ENCODE peak calls at places on chromosomes 1 and 21, in seven cellular contexts. N, E, Y, P, M, Z and W are unnamed samples.

GRCh38 chr1:91699339-91699970 is 186.5 kb downstream of the TGFBR3 start:
- DNase-seq in Y (no peak), M (no peak), Z (no peak), E (no peak), P (no peak), N (no peak), W (no peak)

GRCh38 chr1:114386129-114387037 is 124.6 kb downstream of the TRIM33 start:
- DNase-seq in Z (no peak), E (no peak), N (no peak), P (no peak), M (peak), Y (no peak), W (no peak)

GRCh38 chr1:212671342-212672031 is 28.2 kb downstream of the BATF3 start:
- DNase-seq in E (peak), N (no peak), M (no peak), Y (no peak), Z (no peak), P (no peak), W (no peak)

GRCh38 chr1:209633335-209633997 is 18.8 kb downstream of the LAMB3 start:
- DNase-seq in Y (no peak), P (no peak), M (no peak), N (no peak), E (no peak), Z (no peak), W (no peak)

GRCh38 chr1:84117868-84118267 is 26.2 kb upstream of the PRKACB start:
- DNase-seq in P (no peak), N (no peak), Z (no peak), Y (no peak), M (no peak), E (no peak), W (no peak)

GRCh38 chr1:152410599-152410998 is 3.5 kb downstream of the CRNN start:
- DNase-seq in Y (no peak), M (no peak), E (no peak), N (no peak), P (no peak), Z (no peak), W (no peak)

GRCh38 chr21:17340081-17340480 is 172.8 kb upstream of the CXADR start:
- DNase-seq in Z (no peak), N (no peak), E (no peak), Y (no peak), M (no peak), P (no peak), W (no peak)

GRCh38 chr1:235873045-235873444 is 6.3 kb upstream of the LYST start:
- DNase-seq in E (no peak), P (no peak), N (no peak), Y (no peak), Z (no peak), M (no peak), W (no peak)

GRCh38 chr1:12597792-12598191 is 20.2 kb downstream of the DHRS3 start:
- DNase-seq in P (no peak), M (no peak), E (no peak), Y (no peak), Z (no peak), N (no peak), W (peak)

GRCh38 chr1:152411846-152412245 is 2.2 kb downstream of the CRNN start:
- DNase-seq in Y (no peak), E (no peak), N (no peak), P (no peak), Z (no peak), M (no peak), W (no peak)

GRCh38 chr1:175162955-175163354 is 29.6 kb downstream of the KIAA0040 start:
- DNase-seq in E (no peak), P (no peak), Y (no peak), Z (no peak), M (no peak), N (no peak), W (no peak)

GRCh38 chr1:22592919-22593790 is 29.9 kb downstream of the EPHA8 start:
- DNase-seq in N (no peak), E (no peak), Y (no peak), M (no peak), P (peak), Z (no peak), W (no peak)

GRCh38 chr1:224168859-224169380 is 14.1 kb upstream of the DEGS1 start:
- DNase-seq in E (no peak), Z (peak), P (no peak), Y (peak), N (no peak), M (no peak), W (no peak)

GRCh38 chr1:4825841-4826450 is 171.5 kb downstream of the AJAP1 start:
- DNase-seq in P (no peak), M (no peak), Z (peak), E (peak), Y (no peak), N (peak), W (no peak)

GRCh38 chr1:44588551-44588950 is 85.7 kb downstream of the TMEM53 start:
- DNase-seq in M (no peak), Y (no peak), Z (no peak), N (no peak), P (no peak), E (no peak), W (no peak)

GRCh38 chr1:73800376-73800775 is 397.6 kb downstream of the LRRIQ3 start:
- DNase-seq in P (no peak), N (no peak), E (no peak), Z (no peak), Y (no peak), M (no peak), W (no peak)

GRCh38 chr1:150577557-150578277 is 1.7 kb downstream of the MCL1 start:
- DNase-seq in Z (no peak), M (no peak), P (no peak), N (no peak), E (peak), Y (no peak), W (no peak)

GRCh38 chr1:213988639-213989070 is 882 bp downstream of the PROX1 start:
- DNase-seq in M (no peak), E (peak), Y (no peak), N (no peak), Z (no peak), P (no peak), W (no peak)

GRCh38 chr1:86156571-86157455 is at the start of gene COL24A1:
- DNase-seq in Y (no peak), M (peak), N (no peak), P (no peak), Z (no peak), E (peak), W (no peak)

GRCh38 chr1:20616468-20617156 is 16.6 kb upstream of the PINK1 start:
- DNase-seq in E (no peak), Z (no peak), M (no peak), P (no peak), Y (no peak), N (no peak), W (no peak)

GRCh38 chr1:183822081-183822611 is 17.2 kb downstream of the RGL1 start:
- DNase-seq in Y (no peak), Z (no peak), N (no peak), M (no peak), E (no peak), P (no peak), W (no peak)

GRCh38 chr1:152037920-152038658 is 1.3 kb upstream of the S100A11 start:
- DNase-seq in Z (no peak), M (no peak), P (no peak), Y (no peak), N (no peak), E (no peak), W (peak)

GRCh38 chr1:230801441-230801840 is 54.3 kb downstream of the CAPN9 start:
- DNase-seq in M (no peak), P (no peak), Z (no peak), N (no peak), E (no peak), Y (no peak), W (no peak)

GRCh38 chr21:34968414-34969333 is 80.4 kb downstream of the RUNX1 start:
- DNase-seq in Y (no peak), Z (peak), N (no peak), E (no peak), P (no peak), M (no peak), W (no peak)

GRCh38 chr1:79259390-79260336 is 253.1 kb upstream of the ADGRL4 start:
- DNase-seq in P (no peak), E (peak), Z (no peak), N (no peak), M (no peak), Y (no peak), W (peak)

GRCh38 chr1:27004471-27005165 is 8.0 kb downstream of the TENT5B start:
- DNase-seq in M (peak), Z (no peak), P (no peak), N (no peak), E (peak), Y (no peak), W (no peak)

GRCh38 chr1:118337346-118337745 is 152.3 kb upstream of the SPAG17 start:
- DNase-seq in M (no peak), Z (no peak), Y (no peak), E (no peak), N (no peak), P (no peak), W (no peak)

GRCh38 chr1:211529453-211529852 is 37.5 kb upstream of the RD3 start:
- DNase-seq in Z (no peak), N (no peak), M (no peak), P (no peak), E (no peak), Y (no peak), W (no peak)

GRCh38 chr1:208387908-208388756 is 143.9 kb upstream of the PLXNA2 start:
- DNase-seq in E (no peak), N (no peak), Z (no peak), P (no peak), Y (no peak), M (no peak), W (no peak)

GRCh38 chr21:45270306-45270821 is 17.3 kb downstream of the POFUT2 start:
- DNase-seq in Y (no peak), M (no peak), Z (no peak), N (no peak), P (no peak), E (no peak), W (no peak)

GRCh38 chr1:28518000-28518744 is 12.3 kb downstream of the RCC1 start:
- DNase-seq in Y (no peak), Z (peak), M (peak), E (peak), P (no peak), N (no peak), W (peak)

GRCh38 chr1:187051618-187052232 is 223.0 kb downstream of the PLA2G4A start:
- DNase-seq in Y (peak), M (peak), P (peak), N (no peak), E (peak), Z (peak), W (peak)

GRCh38 chr1:15952317-15953258 is 23.3 kb downstream of the ZBTB17 start:
- DNase-seq in M (peak), Z (no peak), P (peak), N (no peak), E (no peak), Y (no peak), W (no peak)

GRCh38 chr1:87084247-87084836 is 169.9 kb downstream of the HS2ST1 start:
- DNase-seq in Y (no peak), P (peak), M (no peak), N (no peak), Z (peak), E (peak), W (no peak)

GRCh38 chr1:184379111-184379752 is 7.6 kb upstream of the C1orf21 start:
- DNase-seq in E (peak), P (no peak), N (no peak), Z (no peak), Y (no peak), M (no peak), W (no peak)

GRCh38 chr1:226984521-226985238 is 44.6 kb downstream of the COQ8A start:
- DNase-seq in E (no peak), N (no peak), M (no peak), Z (no peak), Y (no peak), P (no peak), W (no peak)

GRCh38 chr1:109241841-109242301 is 7.5 kb upstream of the CELSR2 start:
- DNase-seq in E (no peak), Z (no peak), P (no peak), Y (no peak), M (no peak), N (no peak), W (no peak)
- TF ChIP-seq JUND in E (no peak), Z (no peak), P (no peak), Y (no peak), M (no peak), N (no peak), W (no peak)

DNA sequence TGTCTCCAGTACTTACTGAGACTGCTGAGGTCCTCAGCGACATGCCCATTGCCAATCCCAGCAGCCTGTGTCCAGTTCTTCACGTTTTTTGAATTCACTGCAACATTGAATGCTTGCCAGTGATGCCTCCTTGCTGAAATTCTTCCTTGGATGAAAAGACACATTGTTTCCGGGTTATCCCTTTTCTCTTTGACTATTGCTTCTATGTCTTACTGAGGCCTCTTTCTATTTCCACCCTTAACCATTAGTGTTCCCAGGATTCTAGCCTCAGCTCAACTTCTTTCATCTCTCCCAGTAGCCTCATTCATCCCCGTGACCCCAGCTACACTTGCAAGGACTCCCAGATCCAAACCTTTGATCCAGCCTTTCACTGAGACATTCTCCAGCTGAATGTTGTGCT is 46.5 kb upstream of the KIF26B start:
- DNase-seq in Y (no peak), P (no peak), N (no peak), E (no peak), Z (no peak), M (no peak), W (no peak)
- TF ChIP-seq JUND in Y (no peak), P (no peak), N (no peak), E (no peak), Z (no peak), M (no peak), W (no peak)

DNA sequence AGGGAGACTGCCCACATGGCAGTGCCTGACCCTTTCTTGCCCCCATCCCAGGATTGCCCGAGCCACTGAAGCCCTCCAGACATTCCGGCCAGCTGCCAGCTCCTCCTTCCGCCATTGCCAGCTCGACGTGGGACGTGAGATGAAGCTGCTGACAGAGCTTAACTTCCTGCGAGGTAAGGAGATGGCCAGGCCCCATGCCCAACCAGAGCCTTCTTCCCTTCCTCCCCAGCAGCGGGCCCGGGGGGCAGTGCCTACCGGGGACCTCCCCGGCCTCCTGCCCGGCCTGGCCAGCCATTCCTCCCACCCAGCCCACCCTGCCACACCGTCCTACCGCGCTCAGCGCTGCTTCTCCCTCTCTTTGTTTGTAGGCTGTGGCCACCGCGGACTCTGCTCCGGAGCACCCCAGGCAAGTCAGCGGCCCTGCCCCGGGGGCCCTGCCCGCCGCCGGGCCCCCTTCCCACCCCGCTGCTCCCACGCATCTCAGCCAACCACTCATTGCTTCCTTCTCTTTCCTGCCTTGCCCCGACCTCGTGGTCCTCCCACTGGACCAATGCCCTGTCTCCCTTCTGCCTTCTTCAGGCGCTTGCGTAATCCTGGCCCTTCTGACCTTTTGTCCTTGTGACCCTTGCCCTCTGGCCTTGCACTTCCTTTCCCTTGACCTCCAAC is 4.9 kb downstream of the TRIM46 start:
- DNase-seq in E (no peak), M (no peak), P (no peak), Z (no peak), N (no peak), Y (no peak), W (no peak)
- TF ChIP-seq JUND in E (no peak), M (no peak), P (no peak), Z (no peak), N (no peak), Y (no peak), W (no peak)

GRCh38 chr1:240426056-240426455 is 185.9 kb downstream of the GREM2 start:
- DNase-seq in N (no peak), E (no peak), Z (no peak), P (no peak), Y (no peak), M (no peak), W (no peak)

GRCh38 chr1:240423525-240423924 is 188.4 kb downstream of the GREM2 start:
- DNase-seq in N (no peak), Y (no peak), P (no peak), E (no peak), Z (no peak), M (no peak), W (no peak)

GRCh38 chr1:240424740-240425464 is 187.1 kb downstream of the GREM2 start:
- DNase-seq in Z (no peak), M (no peak), N (no peak), P (no peak), Y (no peak), E (no peak), W (no peak)
- TF ChIP-seq JUND in Z (no peak), M (no peak), N (no peak), P (no peak), Y (no peak), E (no peak), W (no peak)

GRCh38 chr1:82273816-82274215 is 473.1 kb downstream of the ADGRL2 start:
- DNase-seq in N (no peak), P (no peak), Z (no peak), Y (no peak), M (no peak), E (no peak), W (no peak)

GRCh38 chr1:82264762-82265161 is 464.0 kb downstream of the ADGRL2 start:
- DNase-seq in N (no peak), P (no peak), E (no peak), Y (no peak), Z (no peak), M (no peak), W (no peak)

GRCh38 chr1:82269466-82269865 is 468.7 kb downstream of the ADGRL2 start:
- DNase-seq in E (no peak), P (no peak), Y (no peak), Z (no peak), M (no peak), N (peak), W (no peak)
- TF ChIP-seq JUND in E (no peak), P (no peak), Y (no peak), Z (no peak), M (no peak), N (no peak), W (peak)

DNA sequence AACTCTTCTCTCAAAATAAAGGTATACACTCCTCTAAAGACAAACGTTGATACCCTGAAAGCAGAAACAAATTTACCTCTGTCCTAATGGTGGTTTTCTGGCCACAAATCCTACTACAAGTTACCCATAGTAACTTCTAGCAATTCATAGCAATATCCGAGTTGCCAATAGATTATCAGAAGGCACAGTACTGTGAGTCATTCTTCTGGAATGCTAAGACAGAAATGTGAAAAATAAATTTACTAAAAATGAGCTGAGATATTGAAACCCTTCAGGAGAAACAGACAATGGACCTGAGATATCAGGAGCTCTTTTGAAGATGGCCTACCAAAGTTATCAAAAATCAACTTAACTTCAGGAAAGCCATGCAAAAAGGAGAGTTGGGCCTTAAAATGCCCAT is 715.0 kb upstream of the ADAMTS5 start:
- DNase-seq in N (no peak), P (no peak), Y (no peak), M (no peak), E (no peak), Z (no peak), W (no peak)
- TF ChIP-seq JUND in N (no peak), P (no peak), Y (no peak), M (no peak), E (peak), Z (no peak), W (no peak)

DNA sequence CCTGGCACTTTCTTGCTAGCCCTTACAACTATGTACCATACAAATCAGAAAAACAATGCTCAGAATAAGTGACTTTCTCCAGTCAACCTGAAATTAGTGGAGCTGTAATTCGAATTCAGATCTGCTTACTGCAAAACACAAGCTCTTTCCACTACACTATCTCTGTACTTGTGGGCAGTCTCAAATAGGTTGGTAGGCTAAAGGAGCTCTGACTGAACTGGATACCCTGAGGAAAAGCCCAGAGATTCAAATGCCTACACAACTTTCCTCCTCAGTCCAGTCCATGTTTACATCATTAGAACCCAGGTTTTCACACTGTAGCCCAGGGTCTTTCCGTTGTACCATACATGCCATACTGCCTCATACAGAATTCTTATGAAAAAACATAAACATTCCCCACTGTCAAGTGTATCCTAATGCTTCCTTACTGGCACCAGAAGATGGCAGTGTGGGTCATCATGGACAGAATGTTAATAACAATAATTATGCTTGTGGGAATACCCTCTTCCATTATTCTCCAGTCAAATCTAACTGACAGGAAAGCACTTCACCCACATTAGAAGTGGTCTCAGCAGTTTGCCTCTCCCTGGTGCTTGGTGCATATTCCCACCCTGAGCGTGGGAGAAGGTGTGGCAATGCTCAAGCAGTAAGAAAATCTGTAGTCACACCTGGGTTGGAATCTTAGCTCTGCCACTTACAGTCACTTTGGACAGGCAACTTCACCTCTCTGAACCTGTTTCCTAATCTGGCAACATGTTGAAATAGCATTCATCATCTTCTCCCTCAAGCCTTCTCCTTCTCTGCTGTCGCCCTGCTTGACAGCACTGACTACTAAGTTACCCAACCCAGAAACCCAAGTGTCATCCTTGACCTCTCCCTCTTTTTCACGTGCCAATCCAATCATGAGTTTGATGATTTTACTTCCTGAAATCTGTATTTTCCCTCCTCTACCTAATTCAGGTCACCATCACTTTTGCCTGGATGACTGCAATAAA is 14.4 kb upstream of the ZFYVE9 start:
- DNase-seq in P (peak), Y (no peak), N (no peak), Z (peak), E (peak), M (peak), W (peak)
- TF ChIP-seq JUND in P (no peak), Y (no peak), N (no peak), Z (no peak), E (no peak), M (no peak), W (no peak)

DNA sequence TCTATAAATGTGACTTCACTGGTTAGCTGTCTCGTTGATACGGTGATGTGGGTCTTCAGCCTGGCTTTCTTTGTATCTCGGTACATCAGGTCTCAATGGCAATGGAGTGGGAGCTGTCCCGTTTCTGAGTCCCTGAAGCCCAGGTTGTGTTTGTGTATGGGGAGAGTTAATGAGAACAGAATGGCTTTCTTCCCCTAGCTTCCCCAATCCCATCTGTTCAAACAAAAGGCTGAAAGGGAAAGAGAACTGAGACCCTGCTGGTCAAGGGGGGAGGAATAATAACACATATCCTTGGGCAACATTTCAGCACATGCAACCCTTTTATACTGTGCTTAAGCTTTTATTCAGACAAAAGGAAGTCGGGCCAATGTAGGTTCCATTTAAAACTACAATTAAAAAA is 28.4 kb upstream of the CASQ2 start:
- DNase-seq in M (no peak), Z (no peak), P (no peak), E (no peak), N (no peak), Y (no peak), W (no peak)
- TF ChIP-seq JUND in M (no peak), Z (no peak), P (no peak), E (no peak), N (no peak), Y (no peak), W (no peak)